ENCODE peak calls at places on chromosomes 16 and 17, in five cellular contexts. Z is GM23248, G is Calu3, P is T-helper 9 cell, F is adrenal gland. H is an unnamed sample.

GRCh38 chr17:82787081-82787848 is 35.4 kb downstream of the TBCD start:
- DNase-seq in Z (peak; percentile 98), G (no peak), P (no peak), F (no peak), H (no peak)

GRCh38 chr16:46729326-46729995 is 18.7 kb downstream of the MYLK3 start:
- DNase-seq in Z (no peak), G (no peak), P (no peak), F (no peak), H (no peak)

GRCh38 chr17:63446218-63446980 is at the start of gene CYB561:
- DNase-seq in Z (peak; percentile 85), G (peak; percentile 87), P (peak; percentile 65), F (peak; percentile 75), H (peak; percentile 86)

GRCh38 chr17:74631468-74632195 is 8.1 kb upstream of the CD300E start:
- DNase-seq in Z (peak; percentile 74), G (no peak), P (no peak), F (peak; percentile 21), H (no peak)

GRCh38 chr17:58276423-58276822 is 4.3 kb downstream of the MPO start:
- DNase-seq in Z (no peak), G (no peak), P (no peak), F (no peak), H (no peak)

GRCh38 chr16:14475370-14476139 is 154.5 kb downstream of the PARN start:
- DNase-seq in Z (peak; percentile 80), G (peak; percentile 54), P (no peak), F (no peak), H (no peak)

GRCh38 chr16:48246066-48246465 is 1.3 kb downstream of the ABCC11 start:
- DNase-seq in Z (peak; percentile 31), G (no peak), P (no peak), F (no peak), H (no peak)

GRCh38 chr16:86120201-86120981 is 221.4 kb downstream of the IRF8 start:
- DNase-seq in Z (peak; percentile 29), G (no peak), P (no peak), F (no peak), H (no peak)

GRCh38 chr16:26816266-26816665 is 250.5 kb upstream of the C16orf82 start:
- DNase-seq in Z (peak; percentile 73), G (no peak), P (no peak), F (no peak), H (no peak)

GRCh38 chr17:71334041-71334781 is 786.6 kb upstream of the SOX9 start:
- DNase-seq in Z (peak; percentile 59), G (no peak), P (no peak), F (no peak), H (no peak)

GRCh38 chr17:65438708-65439294 is 122.6 kb downstream of the AXIN2 start:
- DNase-seq in Z (peak; percentile 33), G (no peak), P (no peak), F (no peak), H (peak; percentile 61)

GRCh38 chr17:16888413-16889087 is 83.4 kb downstream of the TNFRSF13B start:
- DNase-seq in Z (peak; percentile 61), G (no peak), P (no peak), F (no peak), H (no peak)

GRCh38 chr17:65431116-65431515 is 130.3 kb downstream of the AXIN2 start:
- DNase-seq in Z (no peak), G (no peak), P (no peak), F (no peak), H (no peak)

GRCh38 chr17:78541488-78542237 is 35.5 kb downstream of the DNAH17 start:
- DNase-seq in Z (peak; percentile 52), G (peak; percentile 52), P (no peak), F (no peak), H (peak; percentile 47)

GRCh38 chr17:31424944-31425582 is 33.6 kb downstream of the RAB11FIP4 start:
- DNase-seq in Z (no peak), G (no peak), P (no peak), F (peak; percentile 92), H (no peak)

GRCh38 chr16:50842589-50842988 is 100.7 kb downstream of the CYLD start:
- DNase-seq in Z (no peak), G (no peak), P (no peak), F (no peak), H (no peak)

GRCh38 chr16:1126044-1126443 is 26.9 kb upstream of the CACNA1H start:
- DNase-seq in Z (no peak), G (no peak), P (no peak), F (no peak), H (no peak)

GRCh38 chr16:84751947-84752346 is 52.1 kb downstream of the USP10 start:
- DNase-seq in Z (peak; percentile 42), G (no peak), P (no peak), F (no peak), H (no peak)

GRCh38 chr16:87608400-87608985 is 6.2 kb downstream of the JPH3 start:
- DNase-seq in Z (peak; percentile 74), G (peak; percentile 84), P (peak; percentile 41), F (peak; percentile 66), H (peak; percentile 46)

GRCh38 chr17:35345926-35346771 is 27.3 kb downstream of the SLFN11 start:
- DNase-seq in Z (peak; percentile 71), G (peak; percentile 5), P (peak; percentile 28), F (peak; percentile 80), H (no peak)

H was measured in LoVo.